ENCODE peak calls at places on chromosomes 13 and 19, in six cellular contexts. J is RWPE1, Z is cardiac muscle cell, H is stomach, P is kidney epithelial cell, E is neural progenitor cell. C is an unnamed sample.

GRCh38 chr19:5125797-5126497 is 157.0 kb downstream of the KDM4B start:
- DNase-seq in Z (peak), P (no peak), J (no peak), H (no peak), E (peak), C (no peak)

GRCh38 chr13:53143757-53144320 is 115.2 kb downstream of the OLFM4 start:
- DNase-seq in J (no peak), H (no peak), E (no peak), P (no peak), Z (no peak), C (no peak)

GRCh38 chr13:47064381-47064780 is 167.5 kb upstream of the HTR2A start:
- DNase-seq in Z (no peak), E (no peak), J (no peak), H (no peak), P (no peak), C (no peak)

GRCh38 chr19:37931941-37932655 is 25.1 kb downstream of the SIPA1L3 start:
- DNase-seq in P (peak), E (peak), Z (peak), H (peak), J (peak), C (no peak)

GRCh38 chr19:10168386-10168948 is 26.3 kb downstream of the DNMT1 start:
- DNase-seq in E (no peak), H (no peak), J (no peak), P (no peak), Z (no peak), C (no peak)

GRCh38 chr13:29465741-29466293 is 129.7 kb downstream of the SLC7A1 start:
- DNase-seq in H (peak), P (no peak), Z (peak), J (peak), E (no peak), C (no peak)

GRCh38 chr13:21672811-21673591 is 2.1 kb downstream of the FGF9 start:
- DNase-seq in J (no peak), Z (no peak), P (no peak), H (no peak), E (peak), C (no peak)

GRCh38 chr13:60448907-60449510 is 52.0 kb downstream of the TDRD3 start:
- DNase-seq in J (peak), E (peak), P (peak), H (no peak), Z (peak), C (no peak)

GRCh38 chr13:111328111-111328802 is 7.8 kb downstream of the TEX29 start:
- DNase-seq in Z (no peak), E (no peak), H (no peak), J (no peak), P (no peak), C (no peak)

GRCh38 chr19:35643255-35644205 is 2.0 kb downstream of the ETV2 start:
- DNase-seq in E (peak), P (no peak), Z (peak), J (peak), H (peak), C (peak)

GRCh38 chr13:110546933-110547332 is 14.6 kb downstream of the RAB20 start:
- DNase-seq in E (no peak), J (peak), Z (peak), H (peak), P (peak), C (peak)

GRCh38 chr13:19634129-19634740 is 776 bp downstream of the MPHOSPH8 start:
- DNase-seq in J (no peak), Z (peak), H (peak), E (peak), P (no peak), C (no peak)

GRCh38 chr13:30334663-30335386 is 27.5 kb upstream of the KATNAL1 start:
- DNase-seq in P (no peak), J (no peak), Z (peak), E (peak), H (no peak), C (no peak)

GRCh38 chr19:10138879-10139795 is 19.4 kb upstream of the EIF3G start:
- DNase-seq in P (no peak), H (no peak), J (no peak), E (no peak), Z (no peak), C (no peak)

GRCh38 chr19:48628486-48629296 is 8.5 kb downstream of the DBP start:
- DNase-seq in Z (no peak), E (no peak), P (no peak), J (no peak), H (no peak), C (no peak)

GRCh38 chr19:8361921-8362793 is 1.8 kb upstream of the ANGPTL4 start:
- DNase-seq in J (peak), E (no peak), P (peak), Z (peak), H (peak), C (peak)

GRCh38 chr19:46624958-46625661 is at the start of gene PTGIR:
- DNase-seq in P (no peak), E (no peak), H (no peak), Z (peak), J (no peak), C (no peak)

GRCh38 chr13:41546372-41547252 is 89.3 kb downstream of the RGCC start:
- DNase-seq in Z (peak), J (peak), E (no peak), P (peak), H (no peak), C (no peak)

GRCh38 chr13:103243495-103243894 is 177.3 kb upstream of the SLC10A2 start:
- DNase-seq in P (no peak), H (no peak), E (no peak), Z (no peak), J (no peak), C (no peak)

GRCh38 chr13:106088094-106088493 is 447.4 kb downstream of the EFNB2 start:
- DNase-seq in Z (no peak), P (peak), H (no peak), E (no peak), J (no peak), C (no peak)

GRCh38 chr19:3053780-3054179 is 8.5 kb downstream of the TLE5 start:
- DNase-seq in E (no peak), Z (no peak), H (no peak), J (no peak), P (no peak), C (no peak)

GRCh38 chr13:41614671-41615519 is 157.5 kb downstream of the RGCC start:
- DNase-seq in H (no peak), Z (peak), E (no peak), P (no peak), J (no peak), C (no peak)

GRCh38 chr19:21677696-21678418 is 89.5 kb downstream of the ZNF100 start:
- DNase-seq in Z (no peak), H (no peak), P (no peak), E (no peak), J (no peak), C (no peak)

GRCh38 chr19:28831464-28831863 is 381.5 kb downstream of the UQCRFS1 start:
- DNase-seq in P (no peak), H (no peak), J (no peak), E (peak), Z (no peak), C (no peak)

GRCh38 chr13:90591927-90592268 is 755.6 kb upstream of the MIR17HG start:
- DNase-seq in E (no peak), J (no peak), H (no peak), P (no peak), Z (no peak), C (no peak)

GRCh38 chr13:112118451-112119064 is 51.6 kb downstream of the SOX1 start:
- DNase-seq in Z (no peak), J (no peak), P (no peak), E (no peak), H (peak), C (no peak)

GRCh38 chr19:39059302-39059701 is 24.9 kb upstream of the ACP7 start:
- DNase-seq in P (no peak), E (no peak), J (no peak), Z (no peak), H (no peak), C (no peak)

GRCh38 chr19:1874554-1875185 is 10.6 kb downstream of the ABHD17A start:
- DNase-seq in Z (no peak), J (no peak), E (no peak), P (no peak), H (no peak), C (no peak)

GRCh38 chr19:1873524-1874473 is 10.4 kb upstream of the KLF16 start:
- DNase-seq in J (no peak), P (no peak), H (peak), Z (no peak), E (no peak), C (no peak)

GRCh38 chr19:1871630-1872029 is 8.3 kb upstream of the KLF16 start:
- DNase-seq in E (no peak), H (no peak), P (no peak), J (no peak), Z (no peak), C (no peak)

GRCh38 chr19:1872807-1873523 is 9.6 kb upstream of the KLF16 start:
- DNase-seq in Z (no peak), P (no peak), E (no peak), H (no peak), J (no peak), C (no peak)

GRCh38 chr19:1875646-1876493 is 9.4 kb downstream of the ABHD17A start:
- DNase-seq in P (peak), J (peak), H (peak), E (peak), Z (peak), C (peak)
- TF ChIP-seq CTCF in P (no peak), J (no peak), H (no peak), E (no peak), Z (no peak), C (no peak)

DNA sequence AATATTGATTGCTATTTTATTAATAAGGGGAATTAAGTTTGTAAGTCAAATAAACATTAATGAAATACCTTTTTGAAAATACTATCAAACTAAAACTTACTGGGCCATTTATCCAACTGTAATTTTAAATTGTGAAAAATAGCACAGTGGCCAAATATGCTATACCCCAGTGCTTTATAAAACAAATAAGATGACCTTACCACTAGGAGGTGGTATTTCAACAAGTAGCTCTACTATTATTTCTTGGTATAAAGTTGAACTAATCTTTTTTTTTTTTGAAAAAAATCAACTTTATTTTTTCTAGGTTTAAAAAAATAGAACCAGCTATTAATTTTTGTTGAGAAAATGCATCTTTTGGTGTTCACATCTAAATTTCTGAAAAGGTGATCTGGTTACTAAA is 14.7 kb downstream of the LACC1 start:
- DNase-seq in H (no peak), J (no peak), P (no peak), Z (no peak), E (no peak), C (no peak)
- TF ChIP-seq CTCF in H (no peak), J (no peak), P (peak), Z (peak), E (peak), C (no peak)

DNA sequence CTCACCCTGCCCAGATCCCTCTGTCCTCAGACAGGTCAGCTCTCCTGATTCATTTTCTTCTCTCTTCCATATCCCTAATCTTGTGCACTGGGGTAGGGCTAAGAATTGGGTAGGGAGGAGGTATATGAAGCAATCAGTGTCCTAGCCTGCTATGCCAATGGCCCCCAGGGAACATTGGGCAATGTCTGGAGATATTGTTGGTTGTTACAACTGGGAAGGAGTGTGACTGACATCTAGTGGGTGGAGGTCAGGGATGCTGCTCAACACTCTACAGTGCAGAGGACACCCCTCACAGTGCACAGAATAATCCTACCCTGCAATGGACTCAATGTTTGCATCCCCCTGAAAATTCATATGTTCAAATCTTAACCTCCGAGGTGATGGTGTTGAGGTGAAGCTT is 57.5 kb downstream of the CPAMD8 start:
- DNase-seq in H (no peak), J (peak), E (no peak), P (no peak), Z (peak), C (no peak)
- TF ChIP-seq CTCF in H (no peak), J (no peak), E (no peak), P (no peak), Z (peak), C (no peak)

GRCh38 chr19:58475714-58476497 is at the start of gene ZNF446:
- DNase-seq in J (peak), H (peak), P (peak), Z (peak), E (peak), C (peak)
- TF ChIP-seq CTCF in J (no peak), H (no peak), P (no peak), Z (no peak), E (no peak), C (no peak)

GRCh38 chr13:113769881-113770280 is 10.9 kb downstream of the TMEM255B start:
- DNase-seq in H (peak), Z (no peak), J (no peak), E (no peak), P (no peak), C (no peak)

GRCh38 chr13:113769106-113769505 is 10.1 kb downstream of the TMEM255B start:
- DNase-seq in P (no peak), E (no peak), J (no peak), H (no peak), Z (no peak), C (no peak)

GRCh38 chr13:113770441-113770840 is 11.4 kb downstream of the TMEM255B start:
- DNase-seq in H (no peak), J (no peak), E (no peak), Z (no peak), P (no peak), C (no peak)

GRCh38 chr13:113774177-113775107 is 15.4 kb downstream of the TMEM255B start:
- DNase-seq in Z (peak), H (peak), P (no peak), E (no peak), J (peak), C (peak)

GRCh38 chr13:113771709-113772331 is 12.8 kb downstream of the TMEM255B start:
- DNase-seq in P (no peak), Z (peak), J (no peak), E (no peak), H (no peak), C (peak)
- TF ChIP-seq CTCF in P (no peak), Z (no peak), J (no peak), E (no peak), H (no peak), C (no peak)

C was measured in omental fat pad.